ENCODE peak calls at places on chromosome 22, in four cellular contexts. D, K, N and R are unnamed samples.

GRCh38 chr22:49968313-49968830 is 7.8 kb downstream of the PIM3 start:
- DNase-seq in D (no peak), K (no peak), N (peak; percentile 48), R (no peak)

GRCh38 chr22:27252282-27253049 is 549.1 kb downstream of the MN1 start:
- DNase-seq in D (no peak), K (no peak), N (no peak), R (peak; percentile 10)

GRCh38 chr22:29621761-29622526 is 18.5 kb downstream of the NF2 start:
- DNase-seq in D (no peak), K (no peak), N (no peak), R (no peak)

GRCh38 chr22:50184004-50184461 is 1.7 kb upstream of the TRABD start:
- DNase-seq in D (no peak), K (peak; percentile 76), N (peak; percentile 91), R (no peak)

GRCh38 chr22:19106886-19107729 is 15.1 kb downstream of the DGCR2 start:
- DNase-seq in D (no peak), K (no peak), N (no peak), R (no peak)

GRCh38 chr22:50656122-50657070 is 16.2 kb upstream of the SHANK3 start:
- DNase-seq in D (no peak), K (no peak), N (peak; percentile 52), R (no peak)

GRCh38 chr22:41780714-41781507 is 19.6 kb upstream of the CCDC134 start:
- DNase-seq in D (peak; percentile 86), K (peak; percentile 36), N (peak; percentile 83), R (peak; percentile 41)

GRCh38 chr22:38957046-38957770 is at the start of gene APOBEC3A:
- DNase-seq in D (no peak), K (no peak), N (peak; percentile 78), R (no peak)

GRCh38 chr22:44547371-44547770 is 49.3 kb upstream of the RTL6 start:
- DNase-seq in D (no peak), K (no peak), N (no peak), R (no peak)

GRCh38 chr22:20240900-20241299 is 27.2 kb downstream of the RTN4R start:
- DNase-seq in D (no peak), K (no peak), N (no peak), R (no peak)
- H3K27me3 ChIP-seq in D (peaks cover 4% of the 10 kb centered on the region), K (no peaks in the 10 kb centered on the region), N (no peaks in the 10 kb centered on the region), R (no peaks in the 10 kb centered on the region)

DNA sequence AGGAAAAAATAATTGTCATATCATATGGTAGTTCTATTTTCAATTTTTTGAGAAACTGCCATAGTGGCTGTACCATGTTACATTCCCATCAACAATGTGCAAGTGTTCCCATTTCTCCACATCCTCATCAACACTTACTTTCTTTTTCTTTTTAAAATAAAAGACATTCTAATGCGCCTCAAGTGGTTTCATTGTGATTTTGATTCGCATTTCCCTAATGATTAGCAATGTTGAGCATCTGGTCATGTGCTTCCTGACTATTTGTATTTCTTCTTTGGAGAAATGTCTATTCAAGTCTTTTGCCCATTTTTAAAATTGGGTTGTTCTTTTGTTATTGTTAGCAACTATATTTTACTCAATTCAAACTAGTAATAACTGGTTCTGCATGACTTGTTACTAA is 8.4 kb downstream of the MCHR1 start:
- DNase-seq in D (no peak), K (no peak), N (no peak), R (no peak)
- H3K4me3 ChIP-seq in D (no peak overlapping the region), K (no peak overlapping the region), N (no peak overlapping the region), R (no peak overlapping the region)

GRCh38 chr22:36110306-36110791 is 50.2 kb downstream of the APOL3 start:
- DNase-seq in D (no peak), K (no peak), N (no peak), R (no peak)
- H3K27me3 ChIP-seq in D (no peaks in the 10 kb centered on the region), K (no peaks in the 10 kb centered on the region), N (no peaks in the 10 kb centered on the region), R (no peaks in the 10 kb centered on the region)

GRCh38 chr22:32987081-32987631 is 71.0 kb downstream of the SYN3 start:
- DNase-seq in D (no peak), K (no peak), N (no peak), R (no peak)
- H3K4me3 ChIP-seq in D (no peak overlapping the region), K (no peak overlapping the region), N (no peak overlapping the region), R (no peak overlapping the region)

DNA sequence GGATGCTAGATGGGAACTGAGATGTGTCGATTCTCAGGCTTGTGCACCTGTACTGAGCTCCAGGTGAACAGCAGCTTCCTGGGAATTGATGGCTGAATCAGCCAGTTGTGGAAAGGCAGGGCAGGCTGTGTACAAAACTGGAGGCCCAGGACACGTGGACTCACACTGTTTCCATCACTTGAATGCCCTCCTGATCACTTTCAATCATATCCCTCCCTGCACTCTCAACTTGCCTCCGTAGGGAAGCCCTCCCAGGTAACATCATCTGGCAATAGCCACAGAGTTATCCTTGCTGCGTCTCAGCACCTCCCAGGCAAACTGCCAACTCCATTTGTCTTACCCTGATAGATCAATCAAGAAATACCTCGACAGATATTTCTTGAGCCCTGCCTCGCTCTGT is 10.1 kb downstream of the FAM83F start:
- DNase-seq in D (no peak), K (no peak), N (no peak), R (no peak)
- H3K27me3 ChIP-seq in D (no peaks in the 10 kb centered on the region), K (peaks cover 15% of the 10 kb centered on the region), N (peaks cover 22% of the 10 kb centered on the region), R (no peaks in the 10 kb centered on the region)